ENCODE peak calls at places on chromosome 6, in eight cellular contexts. M is endothelial cell of umbilical vein, U is spleen, A is Panc1, R is Caco-2, P is pancreas, T is PC-9, D is MM.1S. Q is an unnamed sample.

GRCh38 chr6:130020106-130020851 is 1.9 kb downstream of the L3MBTL3 start:
- DNase-seq in M (peak; percentile 43), U (peak; percentile 91), A (no peak), R (no peak), P (peak; percentile 23), T (peak; percentile 7), D (no peak), Q (peak; percentile 36)

GRCh38 chr6:6583836-6584235 is 4.7 kb upstream of the LY86 start:
- DNase-seq in M (no peak), U (no peak), A (no peak), R (no peak), P (no peak), T (no peak), D (peak; percentile 36), Q (peak; percentile 88)

GRCh38 chr6:71250050-71250689 is 38.4 kb upstream of the OGFRL1 start:
- DNase-seq in M (peak; percentile 78), U (no peak), A (no peak), R (no peak), P (no peak), T (no peak), D (no peak), Q (peak; percentile 59)

GRCh38 chr6:119514355-119514754 is 164.8 kb upstream of the MAN1A1 start:
- DNase-seq in M (no peak), U (no peak), A (no peak), R (no peak), P (no peak), T (no peak), D (no peak), Q (no peak)

GRCh38 chr6:56570434-56571359 is 72.0 kb downstream of the DST start:
- DNase-seq in M (peak; percentile 52), U (no peak), A (no peak), R (no peak), P (no peak), T (no peak), D (peak; percentile 25), Q (peak; percentile 47)

GRCh38 chr6:20024979-20025378 is 187.3 kb downstream of the MBOAT1 start:
- DNase-seq in M (no peak), U (no peak), A (no peak), R (no peak), P (no peak), T (no peak), D (no peak), Q (no peak)

GRCh38 chr6:113246186-113246585 is 611.0 kb upstream of the MARCKS start:
- DNase-seq in M (no peak), U (no peak), A (no peak), R (no peak), P (no peak), T (no peak), D (no peak), Q (no peak)

GRCh38 chr6:157390273-157391060 is 9.5 kb downstream of the ZDHHC14 start:
- DNase-seq in M (no peak), U (no peak), A (no peak), R (no peak), P (no peak), T (no peak), D (no peak), Q (no peak)

GRCh38 chr6:112269165-112269564 is 14.8 kb upstream of the LAMA4 start:
- DNase-seq in M (peak; percentile 81), U (no peak), A (no peak), R (no peak), P (no peak), T (no peak), D (no peak), Q (no peak)

GRCh38 chr6:1479095-1479494 is 89.7 kb downstream of the FOXF2 start:
- DNase-seq in M (no peak), U (no peak), A (no peak), R (no peak), P (no peak), T (no peak), D (no peak), Q (no peak)

GRCh38 chr6:121826156-121826810 is 390.8 kb downstream of the GJA1 start:
- DNase-seq in M (peak; percentile 94), U (no peak), A (peak; percentile 71), R (no peak), P (no peak), T (peak; percentile 7), D (no peak), Q (no peak)

GRCh38 chr6:15001511-15001910 is 244.4 kb upstream of the JARID2 start:
- DNase-seq in M (no peak), U (no peak), A (no peak), R (no peak), P (no peak), T (no peak), D (no peak), Q (no peak)

GRCh38 chr6:70411542-70411941 is 1.8 kb upstream of the FAM135A start:
- DNase-seq in M (no peak), U (no peak), A (no peak), R (no peak), P (no peak), T (no peak), D (no peak), Q (no peak)

GRCh38 chr6:31836676-31837611 is 9.4 kb downstream of the HSPA1B start:
- DNase-seq in M (peak; percentile 30), U (no peak), A (no peak), R (no peak), P (no peak), T (no peak), D (peak; percentile 29), Q (peak; percentile 48)
- TF ChIP-seq CTCF in M (no peak), U (no peak), A (no peak), R (no peak), P (no peak), T (no peak), D (peak; percentile 20), Q (peak; percentile 55)

DNA sequence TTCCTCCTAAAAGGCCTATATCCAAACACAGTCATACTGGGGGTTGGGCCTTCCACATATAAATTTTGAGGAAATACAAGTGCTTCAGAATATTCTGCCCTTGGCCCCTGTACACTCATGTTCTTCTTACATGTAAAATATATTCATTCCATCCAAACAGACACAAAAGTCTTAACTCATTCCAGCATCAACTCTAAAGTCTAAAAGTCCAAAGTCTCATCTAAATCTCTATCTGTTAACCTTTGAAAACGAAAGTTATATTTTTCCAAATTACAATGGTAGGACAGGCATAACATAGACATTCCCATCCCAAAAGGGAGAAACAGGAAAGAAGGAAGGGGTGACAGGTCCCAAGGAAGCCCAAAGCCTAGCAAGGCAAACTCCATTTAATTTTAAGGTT is 215.4 kb upstream of the THBS2 start:
- DNase-seq in M (no peak), U (no peak), A (no peak), R (no peak), P (no peak), T (no peak), D (no peak), Q (no peak)
- H3K9me3 ChIP-seq in M (no peaks in the 10 kb centered on the region), U (no peaks in the 10 kb centered on the region), A (peaks cover 2% of the 10 kb centered on the region), R (peaks cover 3% of the 10 kb centered on the region), P (no peaks in the 10 kb centered on the region), T (peaks cover 4% of the 10 kb centered on the region), D (no peaks in the 10 kb centered on the region), Q (peaks cover 4% of the 10 kb centered on the region)

GRCh38 chr6:170429457-170429856 is 122.9 kb downstream of the FAM120B start:
- DNase-seq in M (peak; percentile 49), U (no peak), A (no peak), R (no peak), P (no peak), T (no peak), D (no peak), Q (no peak)
- TF ChIP-seq CTCF in M (peak; percentile 8), U (no peak), A (no peak), R (no peak), P (no peak), T (no peak), D (no peak), Q (no peak)

DNA sequence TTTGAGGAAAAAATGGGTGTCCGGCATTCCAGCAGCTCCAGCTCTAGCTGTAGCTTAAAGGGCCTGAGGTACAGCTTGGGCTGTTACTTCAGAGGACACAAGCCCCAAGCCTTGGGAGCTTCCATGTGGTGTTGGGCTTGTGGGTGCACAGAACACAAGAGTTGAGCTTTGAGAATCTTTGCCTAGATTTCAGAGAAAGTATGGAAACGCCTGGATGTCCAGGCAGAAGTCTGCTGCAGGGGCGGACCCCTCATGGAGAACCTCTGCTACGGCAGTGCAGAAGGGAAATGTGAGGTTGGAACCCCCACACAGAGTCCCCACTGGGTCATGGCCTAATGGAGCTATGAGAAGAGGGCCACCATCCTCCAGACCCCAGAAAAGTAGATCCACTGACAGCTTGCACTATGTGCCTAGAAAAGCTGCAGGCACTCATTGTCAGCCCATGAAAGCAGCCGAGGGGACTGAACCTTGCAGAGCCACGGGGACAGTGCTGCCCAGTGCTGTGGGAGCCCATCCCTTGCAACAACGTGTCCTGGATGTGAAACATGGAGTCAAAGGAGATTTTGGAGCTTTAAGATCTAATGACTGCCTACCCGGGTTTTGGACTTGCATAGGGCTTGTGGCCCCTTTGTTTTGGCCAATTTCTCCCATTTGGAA is 90.6 kb downstream of the QKI start:
- DNase-seq in M (no peak), U (peak; percentile 59), A (no peak), R (no peak), P (no peak), T (no peak), D (no peak), Q (no peak)
- H3K9me3 ChIP-seq in M (peaks cover 3% of the 10 kb centered on the region), U (no peaks in the 10 kb centered on the region), A (peaks cover 19% of the 10 kb centered on the region), R (peaks cover 13% of the 10 kb centered on the region), P (no peaks in the 10 kb centered on the region), T (peaks cover 23% of the 10 kb centered on the region), D (no peaks in the 10 kb centered on the region), Q (peaks cover 26% of the 10 kb centered on the region)

GRCh38 chr6:160386869-160387518 is 38.8 kb downstream of the SLC22A3 start:
- DNase-seq in M (no peak), U (no peak), A (no peak), R (no peak), P (peak; percentile 25), T (peak; percentile 18), D (no peak), Q (no peak)
- TF ChIP-seq CTCF in M (no peak), U (no peak), A (no peak), R (no peak), P (no peak), T (no peak), D (no peak), Q (no peak)

GRCh38 chr6:168039301-168039700 is 39.7 kb downstream of the FRMD1 start:
- DNase-seq in M (no peak), U (peak; percentile 28), A (no peak), R (no peak), P (no peak), T (no peak), D (no peak), Q (no peak)
- H3K9me3 ChIP-seq in M (peaks cover 2% of the 10 kb centered on the region), U (peaks cover 2% of the 10 kb centered on the region), A (no peaks in the 10 kb centered on the region), R (peaks cover 36% of the 10 kb centered on the region), P (peaks cover 8% of the 10 kb centered on the region), T (peaks cover 4% of the 10 kb centered on the region), D (no peaks in the 10 kb centered on the region), Q (no peaks in the 10 kb centered on the region)

DNA sequence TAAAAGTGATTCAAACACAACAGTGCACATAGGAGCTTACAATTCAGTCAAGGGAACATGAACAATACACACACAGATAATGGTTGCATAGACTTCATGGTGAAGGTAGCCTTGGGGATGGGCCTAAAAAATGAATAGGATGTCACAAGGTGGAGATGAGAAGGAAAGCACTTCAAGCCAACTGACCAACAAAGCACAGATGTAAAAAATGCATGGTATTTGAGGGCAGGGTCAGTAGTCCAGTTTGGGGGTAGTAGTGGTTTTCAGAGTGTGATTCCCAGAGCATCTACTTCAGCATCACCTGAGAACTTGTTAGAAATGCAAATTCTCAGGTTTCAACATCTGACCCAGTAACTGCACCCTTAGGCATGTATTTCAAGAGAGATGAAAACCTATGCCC is 88.9 kb downstream of the PERP start:
- DNase-seq in M (no peak), U (no peak), A (no peak), R (peak; percentile 59), P (no peak), T (no peak), D (no peak), Q (no peak)
- TF ChIP-seq CTCF in M (no peak), U (no peak), A (no peak), R (no peak), P (no peak), T (no peak), D (no peak), Q (no peak)